ENCODE peak calls at places on chromosomes 5 and 9, in ten cellular contexts. I is uterus, V is A549, M is IMR-90, F is body of pancreas, T is K562, O is esophagus squamous epithelium, Q is H54, B is breast epithelium, N is ovary. L is an unnamed sample.

GRCh38 chr5:65142511-65143011 is 339.2 kb downstream of the ADAMTS6 start:
- DNase-seq in I (no peak), V (peak), M (peak), F (no peak), T (no peak), O (no peak), Q (peak), B (no peak), N (no peak), L (no peak)

GRCh38 chr9:77020438-77021264 is 1.2 kb downstream of the FOXB2 start:
- DNase-seq in I (no peak), V (no peak), M (no peak), F (no peak), T (no peak), O (no peak), Q (no peak), B (no peak), N (no peak), L (no peak)

GRCh38 chr5:137751869-137752491 is 2.2 kb downstream of the HNRNPA0 start:
- DNase-seq in I (peak), V (peak), M (peak), F (peak), T (peak), O (no peak), Q (no peak), B (no peak), N (peak), L (no peak)

GRCh38 chr5:169127431-169127830 is 173.5 kb downstream of the SLIT3 start:
- DNase-seq in I (no peak), V (no peak), M (no peak), F (no peak), T (no peak), O (no peak), Q (no peak), B (no peak), N (no peak), L (no peak)

GRCh38 chr5:136062563-136063274 is 33.9 kb downstream of the TGFBI start:
- DNase-seq in I (no peak), V (peak), M (peak), F (no peak), T (peak), O (no peak), Q (no peak), B (no peak), N (no peak), L (no peak)

GRCh38 chr5:88388476-88389170 is 120.0 kb upstream of the TMEM161B start:
- DNase-seq in I (no peak), V (no peak), M (no peak), F (no peak), T (no peak), O (no peak), Q (no peak), B (no peak), N (no peak), L (no peak)

GRCh38 chr5:91028518-91028956 is 354.6 kb downstream of the ARRDC3 start:
- DNase-seq in I (no peak), V (peak), M (no peak), F (no peak), T (no peak), O (no peak), Q (no peak), B (no peak), N (peak), L (no peak)

GRCh38 chr5:82413302-82414042 is 135.3 kb upstream of the RPS23 start:
- DNase-seq in I (no peak), V (no peak), M (peak), F (no peak), T (no peak), O (no peak), Q (no peak), B (no peak), N (no peak), L (no peak)

GRCh38 chr5:84524491-84524890 is 139.8 kb upstream of the EDIL3 start:
- DNase-seq in I (no peak), V (no peak), M (peak), F (no peak), T (no peak), O (no peak), Q (no peak), B (no peak), N (no peak), L (no peak)

GRCh38 chr5:150778103-150778516 is 447 bp upstream of the SMIM3 start:
- DNase-seq in I (no peak), V (no peak), M (peak), F (no peak), T (no peak), O (no peak), Q (no peak), B (no peak), N (peak), L (no peak)

GRCh38 chr5:67941750-67942450 is 273.7 kb upstream of the PIK3R1 start:
- DNase-seq in I (no peak), V (no peak), M (no peak), F (no peak), T (no peak), O (no peak), Q (no peak), B (no peak), N (no peak), L (no peak)

GRCh38 chr5:111829701-111830100 is 72.7 kb upstream of the NREP start:
- DNase-seq in I (no peak), V (no peak), M (peak), F (no peak), T (no peak), O (no peak), Q (no peak), B (no peak), N (no peak), L (no peak)

GRCh38 chr5:63686938-63687337 is 275.3 kb downstream of the HTR1A start:
- DNase-seq in I (no peak), V (peak), M (no peak), F (no peak), T (no peak), O (no peak), Q (no peak), B (no peak), N (peak), L (no peak)

GRCh38 chr9:1913931-1914330 is 101.2 kb upstream of the SMARCA2 start:
- DNase-seq in I (no peak), V (no peak), M (no peak), F (no peak), T (no peak), O (no peak), Q (no peak), B (no peak), N (no peak), L (no peak)

GRCh38 chr9:105457560-105458294 is 9.9 kb downstream of the FSD1L start:
- DNase-seq in I (no peak), V (no peak), M (no peak), F (peak), T (no peak), O (no peak), Q (no peak), B (no peak), N (no peak), L (no peak)

GRCh38 chr9:136282272-136282861 is 21.5 kb downstream of the CCDC187 start:
- DNase-seq in I (no peak), V (no peak), M (no peak), F (peak), T (peak), O (no peak), Q (no peak), B (no peak), N (no peak), L (no peak)

GRCh38 chr9:108163321-108164005 is 673.9 kb upstream of the KLF4 start:
- DNase-seq in I (no peak), V (peak), M (peak), F (no peak), T (no peak), O (no peak), Q (no peak), B (no peak), N (no peak), L (no peak)

GRCh38 chr9:81622471-81623245 is 66.7 kb downstream of the TLE1 start:
- DNase-seq in I (no peak), V (no peak), M (no peak), F (no peak), T (no peak), O (no peak), Q (no peak), B (no peak), N (no peak), L (no peak)

DNA sequence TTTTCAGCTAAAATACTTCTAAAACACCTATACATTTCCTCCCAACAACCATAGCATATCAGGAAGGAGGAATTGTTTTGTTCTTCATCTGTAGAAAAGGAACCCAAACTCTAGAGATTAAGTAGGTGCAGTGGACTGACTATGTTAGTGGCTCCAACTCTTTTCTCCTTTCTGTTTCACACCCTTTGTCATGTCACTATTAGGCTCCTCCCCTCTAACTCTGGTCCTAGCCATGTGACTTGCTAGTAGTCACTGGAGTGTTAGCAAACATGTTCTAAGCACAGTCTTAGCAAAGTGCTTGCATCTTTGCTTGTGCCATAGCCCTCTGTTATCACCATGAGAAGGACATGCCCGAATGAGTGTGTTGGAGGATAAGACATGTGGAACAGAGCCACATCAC is 55.3 kb upstream of the PPP3R2 start:
- DNase-seq in I (no peak), V (no peak), M (no peak), F (no peak), T (no peak), O (no peak), Q (no peak), B (no peak), N (no peak), L (no peak)
- TF ChIP-seq POLR2A in I (no peak), V (no peak), M (no peak), F (no peak), T (no peak), O (no peak), Q (no peak), B (no peak), N (no peak), L (no peak)

DNA sequence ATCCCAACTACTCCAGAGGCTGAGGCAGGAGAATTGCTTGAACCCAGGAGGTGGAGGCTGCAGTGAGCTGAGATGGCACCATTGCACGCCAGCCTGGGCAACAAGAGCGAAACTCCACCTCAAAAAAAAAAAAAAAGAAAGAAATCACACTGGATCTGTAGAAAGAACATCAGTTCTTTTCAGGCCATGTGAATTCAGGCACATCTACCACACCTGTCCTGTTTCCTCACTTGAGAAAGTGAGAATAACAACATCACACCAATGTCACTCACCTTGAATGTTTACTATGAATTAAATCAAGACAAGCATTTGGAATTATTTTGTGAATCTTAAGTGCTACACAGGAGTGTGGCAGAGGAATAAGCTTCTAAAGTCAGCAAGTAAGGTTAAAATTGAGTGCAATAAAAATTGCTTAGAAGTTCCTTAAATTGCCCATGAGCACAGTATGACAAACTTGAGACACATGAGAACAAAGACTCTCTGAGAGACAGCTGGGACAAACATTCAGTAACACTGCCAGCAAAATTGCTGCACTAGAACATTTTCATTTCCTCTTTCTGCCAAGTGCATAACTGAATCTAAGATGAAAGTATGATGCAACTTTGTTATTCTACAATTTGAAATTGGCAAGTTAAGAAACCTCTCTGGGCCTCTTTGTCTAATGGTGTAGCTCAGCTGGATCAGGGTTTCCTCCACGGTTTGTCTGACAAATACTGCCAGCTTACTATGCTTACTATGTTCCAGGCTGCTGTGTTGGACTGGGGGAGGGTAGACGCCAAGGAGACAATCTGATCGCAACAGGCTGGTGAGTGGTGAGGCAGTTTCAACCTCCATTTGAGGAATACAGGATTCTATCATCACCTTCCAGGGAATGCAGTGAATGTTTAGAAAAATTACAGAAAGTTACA is 1.9 kb upstream of the RIC1 start:
- DNase-seq in I (no peak), V (peak), M (peak), F (peak), T (peak), O (no peak), Q (no peak), B (no peak), N (no peak), L (no peak)
- TF ChIP-seq POLR2A in I (no peak), V (no peak), M (no peak), F (peak), T (no peak), O (peak), Q (no peak), B (no peak), N (no peak), L (peak)

GRCh38 chr9:133779516-133780403 is 41.6 kb upstream of the SARDH start:
- DNase-seq in I (no peak), V (no peak), M (no peak), F (no peak), T (no peak), O (no peak), Q (no peak), B (no peak), N (no peak), L (no peak)
- TF ChIP-seq POLR2A in I (no peak), V (no peak), M (no peak), F (no peak), T (no peak), O (no peak), Q (no peak), B (no peak), N (no peak), L (no peak)

GRCh38 chr5:75235711-75236110 is 967 bp downstream of the ANKRD31 start:
- DNase-seq in I (no peak), V (no peak), M (no peak), F (no peak), T (peak), O (no peak), Q (no peak), B (no peak), N (no peak), L (no peak)

GRCh38 chr5:75242067-75242466 is 5.4 kb upstream of the ANKRD31 start:
- DNase-seq in I (no peak), V (no peak), M (no peak), F (no peak), T (no peak), O (no peak), Q (no peak), B (no peak), N (no peak), L (no peak)

GRCh38 chr5:75239681-75240080 is 3.0 kb upstream of the ANKRD31 start:
- DNase-seq in I (no peak), V (no peak), M (no peak), F (no peak), T (no peak), O (no peak), Q (no peak), B (no peak), N (no peak), L (no peak)

GRCh38 chr5:75234251-75234650 is 2.4 kb downstream of the ANKRD31 start:
- DNase-seq in I (no peak), V (no peak), M (no peak), F (no peak), T (no peak), O (no peak), Q (no peak), B (no peak), N (no peak), L (no peak)

DNA sequence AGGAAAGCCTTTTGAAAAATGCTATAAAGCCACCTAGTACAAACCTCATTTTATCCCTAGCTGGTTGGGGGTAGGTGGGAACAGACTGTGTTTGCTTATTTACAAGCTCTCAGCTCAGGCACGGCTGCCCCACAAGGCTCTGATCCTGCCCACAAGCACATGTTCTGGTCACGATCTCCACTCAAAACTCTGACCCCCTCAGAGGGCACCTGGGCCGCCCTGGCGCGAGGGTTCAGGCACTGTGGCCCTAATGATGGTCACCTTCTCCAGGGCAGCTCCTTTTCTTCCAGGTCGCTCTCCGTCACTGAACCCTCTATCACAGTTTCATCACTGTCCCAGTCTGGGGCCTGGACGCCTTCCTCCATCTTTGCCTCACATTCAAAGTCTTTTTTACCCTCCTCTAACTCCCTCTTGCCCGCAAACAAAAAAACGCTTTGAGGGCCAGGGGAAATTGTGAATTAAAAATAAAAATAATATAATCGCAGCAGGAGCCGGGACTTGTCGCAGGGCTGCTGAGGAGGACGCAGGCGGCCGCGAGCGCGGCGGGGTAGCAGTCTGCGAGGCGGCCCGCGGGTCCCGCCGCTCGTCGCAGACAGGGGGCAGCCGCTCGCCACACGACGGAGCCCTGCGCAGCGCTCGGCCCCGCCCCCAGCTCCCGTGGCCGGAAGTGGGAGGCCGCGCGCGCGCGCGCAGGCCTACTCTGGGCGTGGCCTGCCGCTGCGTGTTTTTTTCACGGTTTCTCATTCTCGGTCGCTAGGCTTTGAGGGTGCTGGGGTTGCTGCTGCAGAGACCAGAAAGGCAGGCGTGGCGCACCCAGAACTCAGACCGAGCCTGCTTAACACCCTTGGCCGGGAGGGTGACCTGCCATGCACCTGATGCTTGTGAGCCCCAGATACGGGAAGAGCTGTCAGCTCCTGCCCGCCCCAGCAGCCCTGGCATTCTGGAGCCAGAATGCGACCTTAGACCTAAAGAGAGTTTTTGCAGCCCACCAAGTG is at the start of gene ANKRD31:
- DNase-seq in I (peak), V (peak), M (peak), F (peak), T (peak), O (peak), Q (no peak), B (peak), N (peak), L (peak)
- TF ChIP-seq POLR2A in I (peak), V (peak), M (peak), F (peak), T (peak), O (peak), Q (no peak), B (no peak), N (no peak), L (no peak)

GRCh38 chr5:122774861-122775712 is at the start of gene SNX2:
- DNase-seq in I (peak), V (peak), M (peak), F (peak), T (peak), O (peak), Q (peak), B (peak), N (peak), L (peak)
- TF ChIP-seq POLR2A in I (peak), V (peak), M (peak), F (peak), T (peak), O (peak), Q (peak), B (peak), N (peak), L (peak)

GRCh38 chr9:37953775-37954437 is 50.0 kb upstream of the SLC25A51 start:
- DNase-seq in I (peak), V (peak), M (peak), F (no peak), T (peak), O (no peak), Q (peak), B (no peak), N (peak), L (peak)
- TF ChIP-seq POLR2A in I (no peak), V (no peak), M (peak), F (no peak), T (no peak), O (no peak), Q (no peak), B (no peak), N (no peak), L (no peak)

GRCh38 chr5:374631-375335 is 53.3 kb downstream of the AHRR start:
- DNase-seq in I (peak), V (no peak), M (no peak), F (no peak), T (no peak), O (no peak), Q (no peak), B (no peak), N (no peak), L (no peak)

GRCh38 chr5:376951-377325 is 55.4 kb downstream of the AHRR start:
- DNase-seq in I (no peak), V (no peak), M (no peak), F (no peak), T (no peak), O (no peak), Q (no peak), B (no peak), N (no peak), L (no peak)

GRCh38 chr5:373710-374602 is 52.4 kb downstream of the AHRR start:
- DNase-seq in I (peak), V (no peak), M (peak), F (no peak), T (peak), O (no peak), Q (no peak), B (no peak), N (peak), L (peak)

GRCh38 chr5:375921-376871 is 54.7 kb downstream of the AHRR start:
- DNase-seq in I (peak), V (no peak), M (no peak), F (no peak), T (no peak), O (no peak), Q (no peak), B (no peak), N (no peak), L (no peak)

GRCh38 chr5:375336-375920 is 53.9 kb downstream of the AHRR start:
- DNase-seq in I (peak), V (no peak), M (no peak), F (no peak), T (no peak), O (no peak), Q (no peak), B (no peak), N (no peak), L (no peak)
- TF ChIP-seq POLR2A in I (no peak), V (no peak), M (no peak), F (no peak), T (no peak), O (no peak), Q (no peak), B (no peak), N (no peak), L (no peak)

L was measured in GM12891.